ENCODE peak calls at places on chromosomes 16 and 17, in seven cellular contexts. S is neural progenitor cell, L is GM23248, D is astrocyte, H is endothelial cell of umbilical vein, I is H1, U is fibroblast of lung. Q is an unnamed sample.
A peak's percentile ranks its signal among the peaks of the same experiment; 100 is the strongest.

GRCh38 chr16:85349413-85350145 is 237.3 kb upstream of the CIBAR2 start:
- DNase-seq in S (no peak), L (no peak), D (no peak), H (no peak), I (no peak), U (no peak), Q (no peak)

GRCh38 chr16:22641030-22641671 is 130.5 kb downstream of the NPIPB5 start:
- DNase-seq in S (peak; percentile 73), L (peak; percentile 61), D (peak; percentile 18), H (peak; percentile 37), I (no peak), U (peak; percentile 51), Q (peak; percentile 60)

GRCh38 chr17:9241371-9241712 is 220.0 kb downstream of the NTN1 start:
- DNase-seq in S (no peak), L (peak; percentile 31), D (no peak), H (no peak), I (no peak), U (peak; percentile 49), Q (no peak)

GRCh38 chr16:13909872-13910303 is 10.1 kb upstream of the ERCC4 start:
- DNase-seq in S (no peak), L (peak; percentile 75), D (peak; percentile 89), H (peak; percentile 13), I (no peak), U (peak; percentile 98), Q (peak; percentile 45)

GRCh38 chr17:14302421-14303099 is 1.7 kb downstream of the HS3ST3B1 start:
- DNase-seq in S (peak; percentile 95), L (peak; percentile 96), D (peak; percentile 63), H (peak; percentile 46), I (no peak), U (peak; percentile 86), Q (peak; percentile 81)

GRCh38 chr17:76166168-76166567 is 25.1 kb upstream of the FOXJ1 start:
- DNase-seq in S (no peak), L (peak; percentile 79), D (peak; percentile 38), H (no peak), I (no peak), U (peak; percentile 17), Q (peak; percentile 40)

GRCh38 chr17:44220211-44221071 is 966 bp upstream of the UBTF start:
- DNase-seq in S (peak; percentile 71), L (peak; percentile 80), D (no peak), H (peak; percentile 35), I (no peak), U (peak; percentile 64), Q (peak; percentile 55)

GRCh38 chr17:45334701-45335677 is 18.2 kb upstream of the MAP3K14 start:
- DNase-seq in S (no peak), L (no peak), D (no peak), H (no peak), I (no peak), U (no peak), Q (no peak)

GRCh38 chr17:6070280-6070894 is at the start of gene WSCD1:
- DNase-seq in S (peak; percentile 81), L (peak; percentile 21), D (no peak), H (no peak), I (no peak), U (no peak), Q (no peak)

GRCh38 chr16:31080035-31080629 is 5.9 kb downstream of the ZNF646 start:
- DNase-seq in S (no peak), L (no peak), D (no peak), H (no peak), I (no peak), U (no peak), Q (no peak)

GRCh38 chr17:66474810-66475497 is 172.5 kb downstream of the PRKCA start:
- DNase-seq in S (no peak), L (no peak), D (no peak), H (no peak), I (no peak), U (no peak), Q (no peak)

GRCh38 chr17:27345141-27345904 is 51.4 kb downstream of the WSB1 start:
- DNase-seq in S (peak; percentile 83), L (no peak), D (peak; percentile 84), H (no peak), I (peak; percentile 81), U (peak; percentile 56), Q (no peak)

GRCh38 chr17:31291820-31292219 is 5.2 kb downstream of the OMG start:
- DNase-seq in S (no peak), L (no peak), D (no peak), H (no peak), I (no peak), U (no peak), Q (no peak)

GRCh38 chr16:53517851-53518250 is 14.8 kb upstream of the AKTIP start:
- DNase-seq in S (no peak), L (no peak), D (no peak), H (no peak), I (no peak), U (no peak), Q (no peak)

GRCh38 chr17:347309-347708 is 5.3 kb downstream of the RPH3AL start:
- DNase-seq in S (no peak), L (no peak), D (no peak), H (no peak), I (no peak), U (no peak), Q (no peak)

GRCh38 chr17:20127660-20128413 is 118.7 kb downstream of the SPECC1 start:
- DNase-seq in S (no peak), L (peak; percentile 73), D (peak; percentile 4), H (no peak), I (no peak), U (peak; percentile 93), Q (peak; percentile 9)

GRCh38 chr17:83124871-83125514 is 45.6 kb downstream of the METRNL start:
- DNase-seq in S (no peak), L (no peak), D (no peak), H (no peak), I (no peak), U (no peak), Q (no peak)
- TF ChIP-seq EZH2 in S (no peak), L (no peak), D (no peak), H (no peak), I (no peak), U (no peak), Q (no peak)

GRCh38 chr17:49955157-49955556 is 13.8 kb upstream of the DLX4 start:
- DNase-seq in S (no peak), L (peak; percentile 44), D (no peak), H (no peak), I (no peak), U (no peak), Q (no peak)

GRCh38 chr17:49951362-49952080 is 17.5 kb upstream of the DLX4 start:
- DNase-seq in S (no peak), L (peak; percentile 65), D (no peak), H (peak; percentile 17), I (no peak), U (no peak), Q (no peak)

GRCh38 chr17:49949634-49950033 is 19.4 kb upstream of the DLX4 start:
- DNase-seq in S (no peak), L (no peak), D (no peak), H (no peak), I (no peak), U (no peak), Q (no peak)

GRCh38 chr17:49952912-49953497 is 16.0 kb upstream of the DLX4 start:
- DNase-seq in S (no peak), L (no peak), D (no peak), H (peak; percentile 87), I (no peak), U (no peak), Q (no peak)

DNA sequence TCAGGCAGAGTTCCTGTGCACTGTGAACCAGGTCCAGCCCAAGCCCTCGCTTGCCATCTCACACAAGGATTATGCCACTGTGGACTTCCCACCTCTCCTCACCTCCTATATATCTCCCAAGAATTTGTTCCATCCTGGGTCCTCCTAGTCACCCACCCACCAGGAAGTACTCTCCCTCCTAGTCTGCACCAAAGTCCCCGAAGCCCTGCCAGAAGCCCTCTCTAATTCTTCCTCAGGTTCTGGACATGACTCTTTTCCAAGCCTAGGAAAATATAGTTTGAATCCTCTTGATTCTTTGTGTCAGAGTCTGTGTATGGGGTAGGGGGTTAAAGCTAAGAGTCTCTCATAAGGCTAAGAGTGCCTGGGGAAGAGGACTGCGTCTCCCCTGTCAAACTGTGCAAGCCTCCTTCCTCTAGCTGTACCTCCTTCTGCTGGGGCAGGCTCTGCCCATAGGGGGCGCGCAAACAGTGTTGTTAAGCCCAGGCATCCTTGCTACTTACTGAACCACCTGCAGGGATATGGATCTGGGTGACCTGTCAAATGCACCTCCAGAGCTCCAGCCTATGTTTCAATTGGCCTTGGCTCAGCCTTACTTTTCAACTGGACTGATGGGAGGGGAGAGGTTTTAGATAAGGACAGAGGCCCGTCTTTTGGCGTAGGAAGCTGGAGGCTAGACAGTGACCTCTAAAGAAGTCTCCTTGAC is 16.6 kb upstream of the DLX4 start:
- DNase-seq in S (peak; percentile 91), L (peak; percentile 79), D (peak; percentile 28), H (peak; percentile 69), I (peak; percentile 50), U (peak; percentile 54), Q (peak; percentile 66)
- H3K4me2 ChIP-seq in S (no peak overlapping the region), L (no peak overlapping the region), D (peak overlapping the region; percentile 37), H (peak overlapping the region; percentile 43), I (no peak overlapping the region), U (no peak overlapping the region), Q (no peak overlapping the region)

GRCh38 chr16:4649744-4650442 is 25.3 kb downstream of the MGRN1 start:
- DNase-seq in S (no peak), L (no peak), D (no peak), H (no peak), I (no peak), U (no peak), Q (no peak)

GRCh38 chr16:4648917-4649316 is 24.3 kb downstream of the MGRN1 start:
- DNase-seq in S (no peak), L (no peak), D (no peak), H (no peak), I (no peak), U (no peak), Q (no peak)

GRCh38 chr16:4651842-4652241 is 27.2 kb downstream of the MGRN1 start:
- DNase-seq in S (no peak), L (no peak), D (no peak), H (no peak), I (no peak), U (no peak), Q (no peak)

GRCh38 chr16:4647661-4647965 is 23.0 kb downstream of the MGRN1 start:
- DNase-seq in S (no peak), L (no peak), D (no peak), H (no peak), I (no peak), U (no peak), Q (no peak)

GRCh38 chr16:4646773-4647660 is 22.4 kb downstream of the MGRN1 start:
- DNase-seq in S (no peak), L (no peak), D (no peak), H (no peak), I (no peak), U (no peak), Q (no peak)
- H3K9ac ChIP-seq in S (no peak overlapping the region), L (no peak overlapping the region), D (no peak overlapping the region), H (no peak overlapping the region), I (no peak overlapping the region), U (no peak overlapping the region), Q (no peak overlapping the region)

DNA sequence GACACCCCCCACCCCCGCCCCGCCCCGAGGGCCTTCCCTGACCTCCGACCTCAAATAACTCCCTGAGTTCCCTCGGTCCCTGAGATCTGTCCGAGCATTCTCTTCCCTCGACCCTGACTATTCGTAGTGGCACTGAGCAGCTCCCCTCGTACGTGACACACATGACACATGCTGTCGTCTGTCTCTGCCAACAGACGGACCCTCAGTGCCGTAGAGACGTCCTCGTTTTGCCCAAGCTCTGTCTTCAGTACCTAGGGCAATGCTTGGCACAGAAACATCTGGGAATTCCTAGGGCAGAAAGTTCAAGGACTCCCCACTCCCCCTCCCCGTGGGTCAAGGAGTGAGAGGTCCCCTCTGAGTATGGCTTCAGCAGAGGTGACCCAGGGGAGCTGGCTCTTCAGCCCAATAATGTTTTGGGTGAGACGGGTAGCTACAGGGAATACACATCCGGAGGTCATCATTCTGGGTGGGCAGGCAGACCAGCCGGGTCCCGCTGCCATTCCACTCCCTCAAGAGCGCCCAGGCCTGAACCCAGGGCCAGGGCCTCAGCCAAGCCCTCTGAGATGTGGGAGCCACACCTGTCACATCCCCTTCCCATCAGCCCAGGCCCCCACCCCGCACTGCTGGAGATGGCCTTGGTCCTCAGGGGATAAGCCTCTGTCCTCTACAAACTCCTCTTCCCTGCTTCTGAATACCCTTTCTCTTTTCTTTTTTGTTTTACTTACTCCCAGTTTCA is 671 bp upstream of the FADS6 start:
- DNase-seq in S (no peak), L (no peak), D (no peak), H (no peak), I (no peak), U (no peak), Q (no peak)
- TF ChIP-seq EZH2 in S (no peak), L (no peak), D (no peak), H (no peak), I (no peak), U (peak; percentile 92), Q (peak; percentile 48)

Q was measured in mammary epithelial cell.